ENCODE peak calls at places on chromosome 18, in seven cellular contexts. J, E, Z, C, Q, O and B are unnamed samples.

GRCh38 chr18:23494992-23495391 is 8.3 kb upstream of the RMC1 start:
- DNase-seq in E (no peak), J (no peak), Q (no peak), O (peak; percentile 29), C (no peak), Z (no peak), B (no peak)

GRCh38 chr18:34544930-34545329 is 165.2 kb upstream of the DTNA start:
- DNase-seq in E (no peak), C (no peak), J (no peak), O (no peak), Q (no peak), Z (no peak), B (no peak)

GRCh38 chr18:77114564-77115391 is 17.8 kb downstream of the MBP start:
- DNase-seq in Q (peak; percentile 70), E (no peak), O (peak; percentile 87), C (peak; percentile 93), Z (peak; percentile 86), J (no peak), B (no peak)

GRCh38 chr18:22613788-22614187 is 196.1 kb upstream of the CTAGE1 start:
- DNase-seq in J (no peak), Z (no peak), C (no peak), E (no peak), Q (peak; percentile 66), O (no peak), B (no peak)

GRCh38 chr18:3454365-3455089 is 4.6 kb downstream of the TGIF1 start:
- DNase-seq in Z (no peak), O (peak; percentile 71), C (peak; percentile 73), E (peak; percentile 59), Q (peak; percentile 70), J (no peak), B (peak; percentile 24)

GRCh38 chr18:64966667-64967066 is 784.1 kb upstream of the CDH7 start:
- DNase-seq in O (no peak), Q (peak; percentile 2), C (no peak), E (no peak), Z (no peak), J (no peak), B (no peak)

GRCh38 chr18:51107594-51108305 is 77.7 kb downstream of the SMAD4 start:
- DNase-seq in Z (no peak), Q (no peak), C (no peak), J (no peak), O (no peak), E (no peak), B (no peak)

GRCh38 chr18:79569720-79570119 is 109.9 kb upstream of the CTDP1 start:
- DNase-seq in E (no peak), O (peak; percentile 18), C (peak; percentile 44), Z (peak; percentile 25), J (no peak), Q (no peak), B (no peak)

GRCh38 chr18:9619056-9619455 is 4.7 kb upstream of the PPP4R1 start:
- DNase-seq in Q (peak; percentile 17), O (no peak), E (no peak), C (no peak), J (no peak), Z (no peak), B (no peak)

GRCh38 chr18:58135170-58135569 is 91.1 kb downstream of the NEDD4L start:
- DNase-seq in Z (no peak), Q (peak; percentile 93), J (no peak), O (no peak), C (no peak), E (peak; percentile 6), B (no peak)

GRCh38 chr18:55109818-55110414 is 150.7 kb upstream of the CCDC68 start:
- DNase-seq in O (no peak), C (no peak), J (peak; percentile 13), Q (no peak), E (no peak), Z (no peak), B (no peak)

GRCh38 chr18:55106466-55106865 is 147.2 kb upstream of the CCDC68 start:
- DNase-seq in Z (no peak), J (no peak), Q (no peak), C (no peak), O (no peak), E (no peak), B (no peak)

GRCh38 chr18:55110436-55110835 is 151.2 kb upstream of the CCDC68 start:
- DNase-seq in J (no peak), O (no peak), C (no peak), E (no peak), Z (no peak), Q (peak; percentile 54), B (no peak)

GRCh38 chr18:55105873-55106272 is 146.6 kb upstream of the CCDC68 start:
- DNase-seq in E (no peak), Q (no peak), C (no peak), O (no peak), Z (no peak), J (no peak), B (no peak)

DNA sequence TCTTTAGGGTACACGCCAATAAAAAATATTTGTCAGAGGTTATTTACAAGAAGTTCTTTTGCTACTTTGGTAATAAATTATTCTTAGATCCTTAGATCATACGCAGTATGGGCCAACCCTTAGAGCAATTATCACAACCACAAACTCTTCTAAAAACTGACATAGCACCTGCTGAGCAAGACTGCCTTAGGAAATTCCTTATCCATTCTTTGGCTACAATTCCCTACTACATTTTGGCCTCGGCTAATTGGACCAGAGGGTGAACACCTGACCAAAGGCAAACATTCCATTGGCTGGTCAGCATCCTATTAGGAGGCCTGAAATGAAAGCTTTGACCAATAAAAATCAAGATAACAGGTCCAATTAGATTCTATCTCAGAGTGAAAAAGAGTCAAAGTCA is 147.6 kb upstream of the CCDC68 start:
- DNase-seq in J (no peak), E (no peak), Z (no peak), Q (no peak), O (no peak), C (no peak), B (no peak)
- H3K4me1 ChIP-seq in J (peaks cover 3% of the 10 kb centered on the region), E (no peaks in the 10 kb centered on the region), Z (no peaks in the 10 kb centered on the region), Q (no peaks in the 10 kb centered on the region), O (no peaks in the 10 kb centered on the region), C (no peaks in the 10 kb centered on the region), B (no peaks in the 10 kb centered on the region)

GRCh38 chr18:41853280-41853679 is 101.8 kb upstream of the PIK3C3 start:
- DNase-seq in J (no peak), Z (no peak), Q (no peak), O (no peak), C (no peak), E (no peak), B (no peak)
- H3K4me1 ChIP-seq in J (peaks cover 2% of the 10 kb centered on the region), Z (no peaks in the 10 kb centered on the region), Q (no peaks in the 10 kb centered on the region), O (no peaks in the 10 kb centered on the region), C (no peaks in the 10 kb centered on the region), E (no peaks in the 10 kb centered on the region), B (no peaks in the 10 kb centered on the region)

GRCh38 chr18:26459884-26460283 is 88.5 kb downstream of the KCTD1 start:
- DNase-seq in Z (no peak), Q (no peak), J (no peak), C (no peak), O (no peak), E (no peak), B (no peak)

GRCh38 chr18:26460449-26461091 is 87.8 kb downstream of the KCTD1 start:
- DNase-seq in J (no peak), C (no peak), Q (peak; percentile 88), E (no peak), O (no peak), Z (no peak), B (no peak)

GRCh38 chr18:26461405-26461804 is 86.9 kb downstream of the KCTD1 start:
- DNase-seq in Q (no peak), E (no peak), J (no peak), C (no peak), Z (no peak), O (no peak), B (no peak)

GRCh38 chr18:26464128-26465011 is 84.0 kb downstream of the KCTD1 start:
- DNase-seq in Z (no peak), C (no peak), O (no peak), E (no peak), J (no peak), Q (no peak), B (no peak)

GRCh38 chr18:26462304-26462703 is 86.0 kb downstream of the KCTD1 start:
- DNase-seq in Q (no peak), J (no peak), C (no peak), O (no peak), E (no peak), Z (no peak), B (no peak)
- H3K4me1 ChIP-seq in Q (peaks cover 3% of the 10 kb centered on the region), J (peaks cover 8% of the 10 kb centered on the region), C (no peaks in the 10 kb centered on the region), O (no peaks in the 10 kb centered on the region), E (no peaks in the 10 kb centered on the region), Z (no peaks in the 10 kb centered on the region), B (no peaks in the 10 kb centered on the region)

DNA sequence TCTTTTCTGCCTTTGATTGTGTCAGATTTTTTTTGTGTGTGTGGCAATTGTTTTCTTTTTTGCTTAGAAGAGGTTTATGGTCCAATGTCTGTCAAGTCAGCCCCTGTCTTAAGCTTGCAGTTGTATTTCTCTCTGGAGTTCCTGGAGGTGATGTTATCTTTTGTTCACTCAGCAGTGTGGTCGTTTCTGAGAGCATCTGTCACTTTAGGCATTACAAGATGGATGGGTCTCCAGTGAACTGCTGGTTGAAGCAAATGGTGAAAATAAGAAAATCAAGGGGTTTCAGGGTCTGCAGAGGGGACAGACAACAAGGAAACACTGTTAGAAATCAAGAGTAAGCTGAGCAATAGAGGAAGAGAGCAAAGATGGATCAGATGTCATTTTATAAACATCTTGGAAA is 121.4 kb downstream of the GREB1L start:
- DNase-seq in Q (no peak), O (no peak), E (no peak), J (no peak), Z (no peak), C (no peak), B (no peak)
- H3K4me1 ChIP-seq in Q (no peaks in the 10 kb centered on the region), O (no peaks in the 10 kb centered on the region), E (no peaks in the 10 kb centered on the region), J (peaks cover 12% of the 10 kb centered on the region), Z (no peaks in the 10 kb centered on the region), C (no peaks in the 10 kb centered on the region), B (no peaks in the 10 kb centered on the region)

DNA sequence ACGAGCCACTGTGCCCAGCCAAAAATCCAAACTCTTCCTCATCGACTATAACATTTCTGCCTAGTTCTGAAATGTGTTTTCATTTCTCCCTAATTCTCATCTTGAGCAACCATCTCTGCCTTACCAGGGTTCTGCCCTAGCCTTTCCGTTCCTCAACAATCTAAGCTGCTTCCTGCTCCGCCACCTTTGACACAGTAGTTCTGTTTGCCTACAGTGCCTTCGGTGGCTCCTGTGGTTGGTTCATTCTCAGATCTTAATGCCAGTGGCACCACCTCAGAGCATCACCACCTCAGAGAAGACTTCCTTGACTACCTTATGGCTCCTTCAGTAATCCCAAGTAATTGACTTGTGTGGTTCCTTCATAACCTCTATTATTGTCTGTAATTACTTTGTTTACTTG is 3.8 kb downstream of the SOCS6 start:
- DNase-seq in Z (peak; percentile 33), C (peak; percentile 52), O (peak; percentile 62), Q (no peak), J (no peak), E (no peak), B (no peak)
- H3K4me1 ChIP-seq in Z (peaks cover 31% of the 10 kb centered on the region), C (no peaks in the 10 kb centered on the region), O (peaks cover 19% of the 10 kb centered on the region), Q (peaks cover 23% of the 10 kb centered on the region), J (peaks cover 14% of the 10 kb centered on the region), E (peaks cover 9% of the 10 kb centered on the region), B (peaks cover 4% of the 10 kb centered on the region)

GRCh38 chr18:31232779-31233424 is 70.2 kb upstream of the DSC1 start:
- DNase-seq in J (no peak), Z (no peak), E (no peak), O (peak; percentile 64), Q (no peak), C (no peak), B (no peak)
- H3K4me1 ChIP-seq in J (no peaks in the 10 kb centered on the region), Z (no peaks in the 10 kb centered on the region), E (no peaks in the 10 kb centered on the region), O (no peaks in the 10 kb centered on the region), Q (no peaks in the 10 kb centered on the region), C (no peaks in the 10 kb centered on the region), B (no peaks in the 10 kb centered on the region)